ENCODE peak calls at places on chromosome 22, in eight cellular contexts. D is esophagus squamous epithelium, N is GM20000, W is cardiac fibroblast, Q is thoracic aorta, S is CD14-positive monocyte, T is lower leg skin, V is neural crest cell. U is an unnamed sample.
A peak's percentile ranks its signal among the peaks of the same experiment; 100 is the strongest.

GRCh38 chr22:31628969-31629723 is 32.9 kb downstream of the PISD start:
- DNase-seq in D (no peak), N (no peak), W (no peak), Q (no peak), S (no peak), T (no peak), V (no peak), U (no peak)

GRCh38 chr22:48743601-48744282 is 1083.9 kb downstream of the BRD1 start:
- DNase-seq in D (no peak), N (no peak), W (no peak), Q (no peak), S (peak; percentile 33), T (peak; percentile 74), V (no peak), U (no peak)

GRCh38 chr22:49022816-49023160 is 804.9 kb downstream of the BRD1 start:
- DNase-seq in D (no peak), N (no peak), W (no peak), Q (no peak), S (peak; percentile 14), T (no peak), V (no peak), U (no peak)

GRCh38 chr22:41308054-41308453 is 6.7 kb downstream of the ZC3H7B start:
- DNase-seq in D (no peak), N (no peak), W (peak; percentile 28), Q (no peak), S (no peak), T (no peak), V (no peak), U (peak; percentile 86)

GRCh38 chr22:41815716-41816115 is 15.2 kb downstream of the CCDC134 start:
- DNase-seq in D (no peak), N (no peak), W (no peak), Q (no peak), S (no peak), T (no peak), V (no peak), U (no peak)

GRCh38 chr22:22342697-22343602 is 98.4 kb downstream of the VPREB1 start:
- DNase-seq in D (no peak), N (peak; percentile 69), W (peak; percentile 16), Q (no peak), S (no peak), T (no peak), V (peak; percentile 33), U (no peak)

GRCh38 chr22:28799834-28800307 is 498 bp downstream of the XBP1 start:
- DNase-seq in D (no peak), N (peak; percentile 61), W (peak; percentile 78), Q (peak; percentile 14), S (peak; percentile 49), T (peak; percentile 94), V (peak; percentile 46), U (peak; percentile 22)

GRCh38 chr22:37425800-37426531 is 1.3 kb downstream of the ELFN2 start:
- DNase-seq in D (no peak), N (no peak), W (peak; percentile 30), Q (no peak), S (no peak), T (no peak), V (no peak), U (no peak)

GRCh38 chr22:32799516-32799915 is 2.0 kb upstream of the TIMP3 start:
- DNase-seq in D (no peak), N (no peak), W (no peak), Q (no peak), S (no peak), T (no peak), V (no peak), U (no peak)

GRCh38 chr22:21974058-21974649 is 8.4 kb downstream of the TOP3B start:
- DNase-seq in D (no peak), N (no peak), W (no peak), Q (no peak), S (no peak), T (no peak), V (no peak), U (no peak)

GRCh38 chr22:32245042-32245441 is 10.1 kb downstream of the SLC5A4 start:
- DNase-seq in D (no peak), N (no peak), W (no peak), Q (no peak), S (no peak), T (no peak), V (no peak), U (no peak)

GRCh38 chr22:18065256-18065655 is 12.5 kb upstream of the PEX26 start:
- DNase-seq in D (no peak), N (no peak), W (no peak), Q (no peak), S (no peak), T (no peak), V (no peak), U (no peak)

GRCh38 chr22:33210129-33210784 is 152.1 kb upstream of the SYN3 start:
- DNase-seq in D (no peak), N (peak; percentile 72), W (peak; percentile 37), Q (no peak), S (no peak), T (no peak), V (peak; percentile 44), U (peak; percentile 9)

GRCh38 chr22:29737251-29738117 is 17.7 kb downstream of the CABP7 start:
- DNase-seq in D (no peak), N (no peak), W (peak; percentile 8), Q (no peak), S (no peak), T (no peak), V (no peak), U (no peak)

GRCh38 chr22:17788528-17789378 is 14.5 kb upstream of the BID start:
- DNase-seq in D (no peak), N (no peak), W (no peak), Q (no peak), S (no peak), T (no peak), V (no peak), U (no peak)

GRCh38 chr22:17717708-17718107 is 56.6 kb downstream of the BID start:
- DNase-seq in D (no peak), N (no peak), W (peak; percentile 45), Q (no peak), S (no peak), T (peak; percentile 50), V (no peak), U (no peak)

GRCh38 chr22:31952459-31952858 is 8.1 kb downstream of the YWHAH start:
- DNase-seq in D (no peak), N (no peak), W (peak; percentile 85), Q (no peak), S (no peak), T (no peak), V (no peak), U (peak; percentile 87)

GRCh38 chr22:40472036-40472435 is 101.6 kb downstream of the SGSM3 start:
- DNase-seq in D (no peak), N (no peak), W (no peak), Q (no peak), S (no peak), T (no peak), V (no peak), U (no peak)

GRCh38 chr22:22167791-22168189 is 76.8 kb upstream of the VPREB1 start:
- DNase-seq in D (no peak), N (peak; percentile 47), W (no peak), Q (no peak), S (no peak), T (no peak), V (no peak), U (no peak)

GRCh38 chr22:23054531-23055257 is 15.6 kb upstream of the GNAZ start:
- DNase-seq in D (no peak), N (peak; percentile 67), W (no peak), Q (no peak), S (no peak), T (no peak), V (no peak), U (no peak)

DNA sequence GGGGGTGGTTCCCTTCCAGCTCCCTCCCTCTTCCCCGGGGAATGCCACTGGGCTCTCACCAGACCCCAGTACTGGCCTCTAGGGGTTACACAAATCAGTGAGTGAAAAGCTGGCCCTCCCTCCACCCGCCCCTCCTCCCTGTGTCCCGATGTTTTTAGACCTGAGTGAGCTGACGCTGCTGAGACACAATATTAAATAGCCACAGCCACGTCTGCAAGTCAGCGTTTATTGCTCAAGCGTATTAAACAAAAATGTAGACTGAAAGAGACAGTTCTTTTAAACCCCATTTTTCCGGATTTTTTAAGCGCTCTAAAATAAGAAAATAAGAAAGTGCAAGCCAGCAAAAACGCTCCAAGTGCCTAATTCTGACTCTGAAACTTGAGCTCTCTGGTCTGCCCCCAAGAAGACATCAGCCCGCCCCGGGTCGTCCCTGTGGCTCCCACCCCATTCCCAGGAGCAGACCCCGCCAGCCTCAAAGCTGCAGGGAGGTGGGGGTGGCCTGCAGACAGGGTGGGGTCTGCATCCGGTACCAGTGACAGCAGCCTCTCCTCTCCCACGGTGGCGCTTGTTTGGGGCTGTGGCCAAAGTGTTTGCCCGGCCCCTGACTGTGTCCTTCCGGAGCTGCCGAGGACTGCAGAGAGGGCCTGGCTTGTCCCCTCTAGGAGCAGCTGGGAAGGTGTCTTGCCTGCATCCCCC is 1.2 kb upstream of the TTLL8 start:
- DNase-seq in D (no peak), N (peak; percentile 63), W (peak; percentile 58), Q (no peak), S (no peak), T (no peak), V (peak; percentile 41), U (no peak)
- TF ChIP-seq CTCF in D (no peak), N (no peak), W (peak; percentile 4), Q (no peak), S (no peak), T (no peak), V (peak; percentile 54), U (no peak)

DNA sequence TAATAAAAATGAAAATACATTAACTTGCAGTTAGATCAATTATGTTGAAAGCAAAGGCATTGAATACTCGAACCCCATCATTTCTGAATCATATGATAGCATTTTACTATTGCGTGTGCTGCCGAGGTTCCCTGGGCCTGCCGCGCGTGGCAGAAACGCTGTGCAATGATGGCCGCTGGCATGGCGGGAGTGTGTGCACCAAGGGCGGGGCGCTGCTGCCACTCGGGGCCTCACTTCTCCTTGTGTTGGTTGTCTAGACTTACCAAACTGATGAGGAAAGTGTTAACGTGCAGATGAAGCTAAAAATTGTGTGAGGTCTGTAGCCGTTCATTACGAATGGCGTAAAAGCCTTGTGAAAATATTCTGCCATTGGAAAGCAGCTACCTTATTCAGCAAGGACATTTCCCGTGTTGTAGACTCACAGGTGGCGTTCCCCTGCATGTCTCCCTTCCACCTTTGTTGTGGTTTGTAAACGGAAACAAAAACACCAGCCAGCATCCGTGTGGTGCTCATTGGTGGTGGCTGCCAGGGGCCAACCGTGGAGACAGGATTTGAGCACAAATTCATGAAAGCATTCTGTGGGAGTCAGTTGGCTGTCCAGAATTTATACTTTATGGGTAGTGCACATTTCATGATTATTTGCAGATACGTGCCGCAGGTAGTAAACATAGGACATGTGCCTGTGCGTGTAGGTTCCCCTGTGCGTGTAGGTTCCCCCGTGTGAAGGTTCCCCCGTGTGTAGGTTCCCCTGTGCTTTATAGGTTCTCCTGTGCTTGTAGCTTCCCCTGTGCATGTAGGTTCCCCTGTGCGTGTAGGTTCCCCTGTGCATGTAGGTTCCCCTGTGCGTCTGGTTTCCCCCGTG is 5.9 kb upstream of the GRAMD4 start:
- DNase-seq in D (no peak), N (peak; percentile 63), W (no peak), Q (no peak), S (peak; percentile 71), T (no peak), V (no peak), U (no peak)
- TF ChIP-seq CTCF in D (no peak), N (no peak), W (no peak), Q (no peak), S (no peak), T (no peak), V (no peak), U (no peak)

GRCh38 chr22:24133187-24133965 is 47.9 kb upstream of the SUSD2 start:
- DNase-seq in D (no peak), N (no peak), W (peak; percentile 40), Q (no peak), S (no peak), T (no peak), V (no peak), U (no peak)
- TF ChIP-seq CTCF in D (no peak), N (peak; percentile 9), W (peak; percentile 36), Q (peak; percentile 24), S (no peak), T (no peak), V (no peak), U (peak; percentile 53)

GRCh38 chr22:43166132-43166930 is 15.0 kb downstream of the TSPO start:
- DNase-seq in D (no peak), N (no peak), W (no peak), Q (no peak), S (no peak), T (no peak), V (no peak), U (no peak)
- TF ChIP-seq CTCF in D (no peak), N (no peak), W (no peak), Q (no peak), S (no peak), T (no peak), V (no peak), U (no peak)

U was measured in HFFc6.